ENCODE peak calls at places on chromosomes 16 and 17, in eight cellular contexts. I is mesendoderm, V is AG20443, F is T-helper 1 cell, H is T-cell, P is GF-D8, X is NCI-H1417, T is AG04449. N is an unnamed sample.
A peak's percentile ranks its signal among the peaks of the same experiment; 100 is the strongest.

GRCh38 chr16:53417011-53417410 is 17.3 kb upstream of the RBL2 start:
- DNase-seq in I (peak; percentile 20), V (peak; percentile 65), F (no peak), H (no peak), P (peak; percentile 25), X (no peak), T (no peak), N (no peak)

GRCh38 chr17:27494192-27495091 is 38.2 kb downstream of the KSR1 start:
- DNase-seq in I (peak; percentile 69), V (peak; percentile 90), F (no peak), H (no peak), P (no peak), X (peak; percentile 71), T (no peak), N (no peak)

GRCh38 chr17:31318298-31319190 is 2.9 kb downstream of the EVI2A start:
- DNase-seq in I (peak; percentile 18), V (peak; percentile 76), F (peak; percentile 75), H (peak; percentile 64), P (peak; percentile 19), X (no peak), T (no peak), N (no peak)

GRCh38 chr16:919658-920631 is 50.8 kb downstream of the LMF1 start:
- DNase-seq in I (no peak), V (peak; percentile 82), F (no peak), H (no peak), P (no peak), X (no peak), T (peak; percentile 16), N (no peak)

GRCh38 chr16:68969338-68969737 is 126.0 kb downstream of the TANGO6 start:
- DNase-seq in I (no peak), V (no peak), F (no peak), H (no peak), P (no peak), X (no peak), T (no peak), N (no peak)

GRCh38 chr17:82356845-82357355 is 2.1 kb upstream of the TEX19 start:
- DNase-seq in I (peak; percentile 66), V (no peak), F (no peak), H (no peak), P (no peak), X (peak; percentile 66), T (no peak), N (no peak)

GRCh38 chr17:41772218-41772585 is 14.3 kb downstream of the JUP start:
- DNase-seq in I (peak; percentile 72), V (no peak), F (no peak), H (no peak), P (no peak), X (peak; percentile 53), T (no peak), N (no peak)

GRCh38 chr17:68302066-68302564 is 10.8 kb downstream of the ARSG start:
- DNase-seq in I (peak; percentile 36), V (no peak), F (no peak), H (no peak), P (no peak), X (no peak), T (no peak), N (no peak)

GRCh38 chr17:49604314-49604869 is 28.7 kb downstream of the NXPH3 start:
- DNase-seq in I (no peak), V (no peak), F (no peak), H (no peak), P (no peak), X (no peak), T (no peak), N (no peak)

GRCh38 chr17:1162116-1162855 is 17.5 kb downstream of the ABR start:
- DNase-seq in I (no peak), V (no peak), F (no peak), H (no peak), P (no peak), X (peak; percentile 78), T (no peak), N (no peak)

GRCh38 chr17:7258731-7259554 is 3.3 kb downstream of the CLDN7 start:
- DNase-seq in I (no peak), V (no peak), F (peak; percentile 43), H (no peak), P (no peak), X (peak; percentile 0), T (no peak), N (no peak)

GRCh38 chr17:76496464-76496863 is 4.8 kb downstream of the RHBDF2 start:
- DNase-seq in I (no peak), V (no peak), F (no peak), H (no peak), P (no peak), X (no peak), T (no peak), N (no peak)

GRCh38 chr16:57245472-57246113 is 534 bp downstream of the ARL2BP start:
- DNase-seq in I (no peak), V (peak; percentile 46), F (no peak), H (no peak), P (no peak), X (peak; percentile 79), T (no peak), N (no peak)

GRCh38 chr17:78959803-78960202 is 19.9 kb downstream of the LGALS3BP start:
- DNase-seq in I (no peak), V (no peak), F (no peak), H (no peak), P (no peak), X (no peak), T (no peak), N (no peak)

GRCh38 chr17:17416007-17416399 is 60.8 kb upstream of the MED9 start:
- DNase-seq in I (peak; percentile 84), V (peak; percentile 66), F (peak; percentile 81), H (peak; percentile 9), P (peak; percentile 27), X (peak; percentile 93), T (no peak), N (peak; percentile 46)

GRCh38 chr17:70190959-70191805 is 21.9 kb downstream of the KCNJ2 start:
- DNase-seq in I (no peak), V (no peak), F (no peak), H (no peak), P (no peak), X (peak; percentile 61), T (no peak), N (no peak)

GRCh38 chr16:25413962-25414361 is 156.3 kb upstream of the ZKSCAN2 start:
- DNase-seq in I (no peak), V (no peak), F (no peak), H (no peak), P (no peak), X (no peak), T (no peak), N (no peak)

GRCh38 chr17:32929588-32929987 is 1.6 kb downstream of the TMEM98 start:
- DNase-seq in I (no peak), V (no peak), F (no peak), H (no peak), P (no peak), X (no peak), T (no peak), N (no peak)

GRCh38 chr16:12097523-12098428 is 121.2 kb downstream of the SNX29 start:
- DNase-seq in I (peak; percentile 50), V (peak; percentile 31), F (no peak), H (no peak), P (no peak), X (no peak), T (no peak), N (no peak)

GRCh38 chr16:12417830-12418229 is 385.9 kb downstream of the CPPED1 start:
- DNase-seq in I (no peak), V (no peak), F (no peak), H (no peak), P (no peak), X (no peak), T (no peak), N (no peak)

GRCh38 chr16:83105279-83106077 is 478.7 kb downstream of the CDH13 start:
- DNase-seq in I (no peak), V (no peak), F (no peak), H (no peak), P (no peak), X (no peak), T (no peak), N (no peak)

GRCh38 chr17:50471009-50471905 is 2.6 kb upstream of the CHAD start:
- DNase-seq in I (no peak), V (no peak), F (no peak), H (no peak), P (no peak), X (no peak), T (no peak), N (peak; percentile 37)

GRCh38 chr16:24124291-24124690 is 131.8 kb upstream of the CACNG3 start:
- DNase-seq in I (no peak), V (no peak), F (no peak), H (no peak), P (no peak), X (no peak), T (no peak), N (no peak)

GRCh38 chr17:77332981-77333685 is 192.4 kb downstream of the SEC14L1 start:
- DNase-seq in I (no peak), V (peak; percentile 75), F (peak; percentile 55), H (no peak), P (no peak), X (no peak), T (no peak), N (no peak)

GRCh38 chr17:67585077-67585602 is 132.6 kb upstream of the NOL11 start:
- DNase-seq in I (peak; percentile 22), V (no peak), F (no peak), H (no peak), P (no peak), X (peak; percentile 94), T (no peak), N (no peak)

GRCh38 chr17:40671282-40671681 is 6.3 kb upstream of the KRT222 start:
- DNase-seq in I (no peak), V (no peak), F (no peak), H (no peak), P (no peak), X (no peak), T (no peak), N (no peak)

GRCh38 chr17:63945851-63946439 is 13.8 kb upstream of the CD79B start:
- DNase-seq in I (no peak), V (no peak), F (no peak), H (no peak), P (no peak), X (no peak), T (no peak), N (no peak)

GRCh38 chr16:7116734-7117133 is 215.9 kb upstream of the RBFOX1 start:
- DNase-seq in I (no peak), V (no peak), F (no peak), H (no peak), P (no peak), X (no peak), T (no peak), N (no peak)

GRCh38 chr17:38571833-38572274 is 33.9 kb downstream of the SRCIN1 start:
- DNase-seq in I (no peak), V (no peak), F (no peak), H (no peak), P (no peak), X (peak; percentile 20), T (no peak), N (no peak)

GRCh38 chr16:11877374-11877773 is 26.0 kb upstream of the RSL1D1 start:
- DNase-seq in I (no peak), V (peak; percentile 10), F (no peak), H (no peak), P (no peak), X (no peak), T (no peak), N (no peak)

GRCh38 chr16:19446886-19447285 is 29.2 kb downstream of the TMC5 start:
- DNase-seq in I (no peak), V (no peak), F (no peak), H (no peak), P (no peak), X (no peak), T (no peak), N (no peak)

GRCh38 chr16:70715113-70715711 is 29.4 kb upstream of the MTSS2 start:
- DNase-seq in I (peak; percentile 69), V (peak; percentile 95), F (no peak), H (no peak), P (no peak), X (peak; percentile 22), T (peak; percentile 89), N (no peak)

GRCh38 chr16:75289189-75289588 is 37.8 kb upstream of the BCAR1 start:
- DNase-seq in I (peak; percentile 93), V (peak; percentile 45), F (no peak), H (no peak), P (no peak), X (no peak), T (no peak), N (no peak)

GRCh38 chr16:9308300-9309209 is 217.1 kb downstream of the HAPSTR1 start:
- DNase-seq in I (no peak), V (no peak), F (no peak), H (no peak), P (no peak), X (no peak), T (no peak), N (no peak)

N was measured in GDM1.